ENCODE peak calls at places on chromosomes 16 and 17, in nine cellular contexts. One of them, this sample, is unnamed.

GRCh38 chr16:27359615-27360014 is 42.4 kb upstream of the IL21R start:
- DNase-seq in H1: no peak
- DNase-seq in heart left ventricle: no peak
- DNase-seq in GDM1: no peak
- DNase-seq in HEK293T: no peak
- DNase-seq in H9: no peak
- DNase-seq in AG04449: no peak
- DNase-seq in posterior cingulate gyrus: no peak
- DNase-seq in tibial artery: no peak
- DNase-seq in this sample: no peak

GRCh38 chr17:43940630-43941029 is 1.6 kb downstream of the PPY start:
- DNase-seq in posterior cingulate gyrus: no peak
- DNase-seq in heart left ventricle: no peak
- DNase-seq in GDM1: no peak
- DNase-seq in H1: peak
- DNase-seq in tibial artery: no peak
- DNase-seq in HEK293T: peak
- DNase-seq in AG04449: no peak
- DNase-seq in H9: peak
- DNase-seq in this sample: peak

GRCh38 chr16:79599256-79599836 is 1.2 kb downstream of the MAF start:
- DNase-seq in HEK293T: no peak
- DNase-seq in GDM1: no peak
- DNase-seq in tibial artery: no peak
- DNase-seq in posterior cingulate gyrus: no peak
- DNase-seq in AG04449: no peak
- DNase-seq in H1: peak
- DNase-seq in H9: peak
- DNase-seq in heart left ventricle: peak
- DNase-seq in this sample: peak

GRCh38 chr17:32356378-32356743 is 6.4 kb downstream of the ZNF207 start:
- DNase-seq in posterior cingulate gyrus: no peak
- DNase-seq in tibial artery: no peak
- DNase-seq in HEK293T: no peak
- DNase-seq in H9: no peak
- DNase-seq in heart left ventricle: no peak
- DNase-seq in AG04449: no peak
- DNase-seq in H1: no peak
- DNase-seq in GDM1: no peak
- DNase-seq in this sample: no peak

GRCh38 chr16:69566437-69567030 is 768 bp downstream of the NFAT5 start:
- DNase-seq in H1: peak
- DNase-seq in posterior cingulate gyrus: peak
- DNase-seq in heart left ventricle: peak
- DNase-seq in tibial artery: peak
- DNase-seq in AG04449: no peak
- DNase-seq in GDM1: no peak
- DNase-seq in H9: peak
- DNase-seq in HEK293T: peak
- DNase-seq in this sample: peak

GRCh38 chr17:11644265-11645212 is 46.3 kb downstream of the DNAH9 start:
- DNase-seq in HEK293T: peak
- DNase-seq in tibial artery: no peak
- DNase-seq in H1: peak
- DNase-seq in AG04449: no peak
- DNase-seq in H9: peak
- DNase-seq in GDM1: peak
- DNase-seq in heart left ventricle: no peak
- DNase-seq in posterior cingulate gyrus: peak
- DNase-seq in this sample: peak

GRCh38 chr16:22353188-22353919 is 21.1 kb downstream of the CDR2 start:
- DNase-seq in H9: no peak
- DNase-seq in posterior cingulate gyrus: no peak
- DNase-seq in HEK293T: no peak
- DNase-seq in GDM1: peak
- DNase-seq in tibial artery: no peak
- DNase-seq in AG04449: peak
- DNase-seq in heart left ventricle: no peak
- DNase-seq in H1: no peak
- DNase-seq in this sample: no peak

GRCh38 chr17:40779181-40779909 is 3.0 kb downstream of the KRT27 start:
- DNase-seq in posterior cingulate gyrus: no peak
- DNase-seq in heart left ventricle: no peak
- DNase-seq in H9: peak
- DNase-seq in HEK293T: peak
- DNase-seq in GDM1: no peak
- DNase-seq in AG04449: no peak
- DNase-seq in tibial artery: no peak
- DNase-seq in H1: no peak
- DNase-seq in this sample: peak

GRCh38 chr16:66809765-66810164 is 8.4 kb upstream of the TERB1 start:
- DNase-seq in HEK293T: no peak
- DNase-seq in heart left ventricle: no peak
- DNase-seq in AG04449: no peak
- DNase-seq in H9: no peak
- DNase-seq in tibial artery: no peak
- DNase-seq in H1: no peak
- DNase-seq in posterior cingulate gyrus: no peak
- DNase-seq in GDM1: no peak
- DNase-seq in this sample: no peak

GRCh38 chr16:88710556-88710955 is 4.3 kb downstream of the CTU2 start:
- DNase-seq in posterior cingulate gyrus: no peak
- DNase-seq in tibial artery: no peak
- DNase-seq in H9: no peak
- DNase-seq in H1: no peak
- DNase-seq in AG04449: no peak
- DNase-seq in heart left ventricle: no peak
- DNase-seq in GDM1: no peak
- DNase-seq in HEK293T: no peak
- DNase-seq in this sample: no peak

GRCh38 chr17:44968225-44969143 is at the start of gene C1QL1:
- DNase-seq in H9: peak
- DNase-seq in posterior cingulate gyrus: peak
- DNase-seq in GDM1: peak
- DNase-seq in HEK293T: peak
- DNase-seq in heart left ventricle: peak
- DNase-seq in AG04449: no peak
- DNase-seq in H1: peak
- DNase-seq in tibial artery: peak
- DNase-seq in this sample: peak

GRCh38 chr16:565420-566330 is 1.1 kb upstream of the NHLRC4 start:
- DNase-seq in H1: no peak
- DNase-seq in HEK293T: no peak
- DNase-seq in H9: no peak
- DNase-seq in heart left ventricle: no peak
- DNase-seq in posterior cingulate gyrus: no peak
- DNase-seq in tibial artery: no peak
- DNase-seq in AG04449: no peak
- DNase-seq in GDM1: no peak
- DNase-seq in this sample: no peak

GRCh38 chr17:30554839-30555751 is 77.9 kb downstream of the GOSR1 start:
- DNase-seq in H9: peak
- DNase-seq in HEK293T: peak
- DNase-seq in tibial artery: peak
- DNase-seq in H1: peak
- DNase-seq in AG04449: no peak
- DNase-seq in posterior cingulate gyrus: no peak
- DNase-seq in GDM1: peak
- DNase-seq in heart left ventricle: no peak
- DNase-seq in this sample: peak

GRCh38 chr17:60473788-60474187 is 51.5 kb downstream of the CHCT1 start:
- DNase-seq in H1: no peak
- DNase-seq in HEK293T: no peak
- DNase-seq in tibial artery: no peak
- DNase-seq in posterior cingulate gyrus: no peak
- DNase-seq in GDM1: no peak
- DNase-seq in AG04449: no peak
- DNase-seq in heart left ventricle: no peak
- DNase-seq in H9: no peak
- DNase-seq in this sample: no peak

GRCh38 chr17:41298458-41299135 is 4.1 kb downstream of the KRTAP29-1 start:
- DNase-seq in HEK293T: no peak
- DNase-seq in GDM1: no peak
- DNase-seq in AG04449: no peak
- DNase-seq in heart left ventricle: no peak
- DNase-seq in H1: no peak
- DNase-seq in posterior cingulate gyrus: no peak
- DNase-seq in tibial artery: no peak
- DNase-seq in H9: peak
- DNase-seq in this sample: no peak

GRCh38 chr17:12296120-12296727 is 275.5 kb downstream of the MAP2K4 start:
- DNase-seq in HEK293T: no peak
- DNase-seq in GDM1: no peak
- DNase-seq in tibial artery: no peak
- DNase-seq in AG04449: no peak
- DNase-seq in H9: peak
- DNase-seq in posterior cingulate gyrus: no peak
- DNase-seq in H1: peak
- DNase-seq in heart left ventricle: no peak
- DNase-seq in this sample: peak

GRCh38 chr16:82641336-82641984 is 14.7 kb downstream of the CDH13 start:
- DNase-seq in posterior cingulate gyrus: no peak
- DNase-seq in H1: no peak
- DNase-seq in HEK293T: no peak
- DNase-seq in AG04449: no peak
- DNase-seq in heart left ventricle: no peak
- DNase-seq in GDM1: no peak
- DNase-seq in tibial artery: no peak
- DNase-seq in H9: no peak
- DNase-seq in this sample: no peak

GRCh38 chr17:18254888-18255649 is 3.5 kb downstream of the FLII start:
- DNase-seq in tibial artery: no peak
- DNase-seq in GDM1: no peak
- DNase-seq in heart left ventricle: no peak
- DNase-seq in posterior cingulate gyrus: no peak
- DNase-seq in HEK293T: no peak
- DNase-seq in H9: no peak
- DNase-seq in H1: no peak
- DNase-seq in AG04449: no peak
- DNase-seq in this sample: no peak

GRCh38 chr16:69017036-69017783 is 88.2 kb upstream of the HAS3 start:
- DNase-seq in AG04449: no peak
- DNase-seq in H1: no peak
- DNase-seq in posterior cingulate gyrus: no peak
- DNase-seq in GDM1: no peak
- DNase-seq in HEK293T: no peak
- DNase-seq in H9: no peak
- DNase-seq in heart left ventricle: no peak
- DNase-seq in tibial artery: no peak
- DNase-seq in this sample: no peak

GRCh38 chr17:50488880-50489279 is 10.2 kb downstream of the RSAD1 start:
- DNase-seq in GDM1: no peak
- DNase-seq in tibial artery: no peak
- DNase-seq in heart left ventricle: no peak
- DNase-seq in H9: no peak
- DNase-seq in posterior cingulate gyrus: no peak
- DNase-seq in HEK293T: no peak
- DNase-seq in H1: no peak
- DNase-seq in AG04449: no peak
- DNase-seq in this sample: no peak

GRCh38 chr17:73342057-73342522 is 30.3 kb upstream of the CDC42EP4 start:
- DNase-seq in posterior cingulate gyrus: peak
- DNase-seq in AG04449: peak
- DNase-seq in heart left ventricle: peak
- DNase-seq in GDM1: no peak
- DNase-seq in HEK293T: no peak
- DNase-seq in H9: peak
- DNase-seq in tibial artery: peak
- DNase-seq in H1: peak
- DNase-seq in this sample: peak

GRCh38 chr17:58084317-58084981 is 1.2 kb downstream of the DYNLL2 start:
- DNase-seq in posterior cingulate gyrus: no peak
- DNase-seq in H9: peak
- DNase-seq in tibial artery: peak
- DNase-seq in HEK293T: no peak
- DNase-seq in GDM1: no peak
- DNase-seq in heart left ventricle: no peak
- DNase-seq in AG04449: no peak
- DNase-seq in H1: peak
- DNase-seq in this sample: peak

GRCh38 chr17:69179227-69179952 is 37.7 kb upstream of the ABCA6 start:
- DNase-seq in posterior cingulate gyrus: no peak
- DNase-seq in heart left ventricle: no peak
- DNase-seq in GDM1: no peak
- DNase-seq in tibial artery: no peak
- DNase-seq in H1: no peak
- DNase-seq in H9: no peak
- DNase-seq in AG04449: peak
- DNase-seq in HEK293T: no peak
- DNase-seq in this sample: no peak

GRCh38 chr17:77476920-77477805 is 336.4 kb downstream of the SEC14L1 start:
- DNase-seq in heart left ventricle: peak
- DNase-seq in tibial artery: peak
- DNase-seq in posterior cingulate gyrus: peak
- DNase-seq in GDM1: no peak
- DNase-seq in H1: no peak
- DNase-seq in HEK293T: no peak
- DNase-seq in H9: no peak
- DNase-seq in AG04449: peak
- DNase-seq in this sample: no peak

GRCh38 chr16:78629173-78629572 is 529.7 kb downstream of the WWOX start:
- DNase-seq in heart left ventricle: no peak
- DNase-seq in H9: no peak
- DNase-seq in posterior cingulate gyrus: no peak
- DNase-seq in H1: no peak
- DNase-seq in AG04449: no peak
- DNase-seq in GDM1: no peak
- DNase-seq in HEK293T: no peak
- DNase-seq in tibial artery: no peak
- DNase-seq in this sample: no peak

GRCh38 chr16:82650804-82651203 is 24.0 kb downstream of the CDH13 start:
- DNase-seq in H1: no peak
- DNase-seq in H9: no peak
- DNase-seq in tibial artery: no peak
- DNase-seq in posterior cingulate gyrus: no peak
- DNase-seq in heart left ventricle: no peak
- DNase-seq in HEK293T: no peak
- DNase-seq in GDM1: no peak
- DNase-seq in AG04449: no peak
- DNase-seq in this sample: no peak

GRCh38 chr17:79019631-79020584 is 4.1 kb upstream of the C1QTNF1 start:
- DNase-seq in heart left ventricle: peak
- DNase-seq in posterior cingulate gyrus: no peak
- DNase-seq in HEK293T: no peak
- DNase-seq in GDM1: no peak
- DNase-seq in AG04449: no peak
- DNase-seq in tibial artery: peak
- DNase-seq in H9: no peak
- DNase-seq in H1: no peak
- DNase-seq in this sample: no peak

GRCh38 chr16:280552-280951 is at the start of gene ARHGDIG:
- DNase-seq in H1: no peak
- DNase-seq in tibial artery: no peak
- DNase-seq in H9: no peak
- DNase-seq in HEK293T: peak
- DNase-seq in posterior cingulate gyrus: no peak
- DNase-seq in AG04449: no peak
- DNase-seq in GDM1: no peak
- DNase-seq in heart left ventricle: peak
- DNase-seq in this sample: peak

GRCh38 chr16:72939247-72939646 is 108.7 kb downstream of the ZFHX3 start:
- DNase-seq in tibial artery: peak
- DNase-seq in GDM1: no peak
- DNase-seq in HEK293T: no peak
- DNase-seq in heart left ventricle: no peak
- DNase-seq in AG04449: no peak
- DNase-seq in H1: no peak
- DNase-seq in posterior cingulate gyrus: no peak
- DNase-seq in H9: no peak
- DNase-seq in this sample: no peak

GRCh38 chr17:76567634-76568432 is 17.8 kb downstream of the ST6GALNAC2 start:
- DNase-seq in HEK293T: no peak
- DNase-seq in H1: no peak
- DNase-seq in heart left ventricle: no peak
- DNase-seq in tibial artery: no peak
- DNase-seq in GDM1: peak
- DNase-seq in H9: peak
- DNase-seq in posterior cingulate gyrus: no peak
- DNase-seq in AG04449: no peak
- DNase-seq in this sample: no peak

GRCh38 chr17:31296156-31296555 is 883 bp downstream of the OMG start:
- DNase-seq in AG04449: no peak
- DNase-seq in HEK293T: no peak
- DNase-seq in tibial artery: no peak
- DNase-seq in GDM1: no peak
- DNase-seq in posterior cingulate gyrus: no peak
- DNase-seq in H9: no peak
- DNase-seq in H1: no peak
- DNase-seq in heart left ventricle: no peak
- DNase-seq in this sample: no peak